ENCODE peak calls at places on chromosomes 11 and 22, in five cellular contexts. O is heart right ventricle, S is PC-3, V is lower lobe of right lung, I is BE2C. A is an unnamed sample.

GRCh38 chr22:42604403-42604802 is 10.3 kb downstream of the POLDIP3 start:
- DNase-seq in O (no peak), S (no peak), V (no peak), I (no peak), A (no peak)

GRCh38 chr11:30938801-30939200 is 352.6 kb upstream of the MPPED2 start:
- DNase-seq in O (no peak), S (no peak), V (no peak), I (no peak), A (no peak)

GRCh38 chr22:29231971-29232959 is 26.6 kb downstream of the EMID1 start:
- DNase-seq in O (peak; percentile 59), S (no peak), V (no peak), I (no peak), A (no peak)

GRCh38 chr11:126585388-126586302 is 230.2 kb downstream of the ST3GAL4 start:
- DNase-seq in O (peak; percentile 84), S (peak; percentile 93), V (no peak), I (peak; percentile 69), A (peak; percentile 90)

GRCh38 chr22:49062155-49063039 is 765.3 kb downstream of the BRD1 start:
- DNase-seq in O (no peak), S (no peak), V (no peak), I (no peak), A (no peak)

GRCh38 chr22:37784829-37785495 is 22.8 kb upstream of the GCAT start:
- DNase-seq in O (no peak), S (peak; percentile 66), V (peak; percentile 68), I (no peak), A (no peak)

GRCh38 chr22:38432264-38432663 is 22.7 kb downstream of the KCNJ4 start:
- DNase-seq in O (no peak), S (no peak), V (no peak), I (no peak), A (no peak)

GRCh38 chr22:47287516-47287915 is 525.1 kb downstream of the TBC1D22A start:
- DNase-seq in O (no peak), S (no peak), V (no peak), I (no peak), A (no peak)

GRCh38 chr11:33742249-33742851 is 6.1 kb upstream of the CD59 start:
- DNase-seq in O (no peak), S (peak; percentile 60), V (no peak), I (no peak), A (no peak)

GRCh38 chr11:115944596-115944995 is 440.4 kb upstream of the CADM1 start:
- DNase-seq in O (no peak), S (no peak), V (no peak), I (peak; percentile 39), A (no peak)

GRCh38 chr11:99176430-99176829 is 155.7 kb downstream of the CNTN5 start:
- DNase-seq in O (no peak), S (no peak), V (no peak), I (no peak), A (no peak)

GRCh38 chr22:28771195-28771791 is 1.2 kb upstream of the CCDC117 start:
- DNase-seq in O (no peak), S (no peak), V (no peak), I (no peak), A (no peak)

GRCh38 chr22:23225724-23226496 is 45.6 kb downstream of the BCR start:
- DNase-seq in O (peak; percentile 49), S (peak; percentile 82), V (peak; percentile 77), I (no peak), A (no peak)

GRCh38 chr11:105179542-105180278 is 40.1 kb upstream of the CARD18 start:
- DNase-seq in O (no peak), S (peak; percentile 44), V (no peak), I (no peak), A (no peak)

GRCh38 chr11:100972046-100972445 is 157.6 kb downstream of the PGR start:
- DNase-seq in O (no peak), S (no peak), V (no peak), I (no peak), A (peak; percentile 21)

GRCh38 chr11:79113099-79113498 is 327.7 kb downstream of the TENM4 start:
- DNase-seq in O (no peak), S (no peak), V (no peak), I (no peak), A (no peak)

GRCh38 chr11:11842426-11843008 is 745 bp downstream of the USP47 start:
- DNase-seq in O (peak; percentile 54), S (peak; percentile 66), V (peak; percentile 71), I (peak; percentile 36), A (no peak)

GRCh38 chr11:14480716-14481115 is 18.9 kb downstream of the COPB1 start:
- DNase-seq in O (no peak), S (no peak), V (no peak), I (no peak), A (no peak)

GRCh38 chr22:20106205-20106848 is 9.6 kb upstream of the RANBP1 start:
- DNase-seq in O (no peak), S (no peak), V (peak; percentile 27), I (no peak), A (no peak)

GRCh38 chr22:20106849-20107237 is 9.1 kb upstream of the RANBP1 start:
- DNase-seq in O (no peak), S (no peak), V (peak; percentile 30), I (no peak), A (no peak)

GRCh38 chr22:20107951-20108756 is 7.8 kb upstream of the RANBP1 start:
- DNase-seq in O (no peak), S (no peak), V (peak; percentile 38), I (no peak), A (no peak)

GRCh38 chr22:20107471-20107901 is 8.4 kb upstream of the RANBP1 start:
- DNase-seq in O (no peak), S (no peak), V (peak; percentile 22), I (no peak), A (no peak)

GRCh38 chr22:20105456-20106204 is 10.3 kb upstream of the RANBP1 start:
- DNase-seq in O (no peak), S (no peak), V (peak; percentile 31), I (no peak), A (no peak)
- H3K4me3 ChIP-seq in O (no peak overlapping the region), S (no peak overlapping the region), V (no peak overlapping the region), I (no peak overlapping the region), A (no peak overlapping the region)

GRCh38 chr11:108985611-108986279 is 320.9 kb downstream of the DDX10 start:
- DNase-seq in O (no peak), S (peak; percentile 48), V (no peak), I (no peak), A (peak; percentile 33)
- H3K27me3 ChIP-seq in O (no peaks in the 10 kb centered on the region), S (no peaks in the 10 kb centered on the region), V (no peaks in the 10 kb centered on the region), I (no peaks in the 10 kb centered on the region), A (no peaks in the 10 kb centered on the region)

GRCh38 chr11:130427049-130427388 is 1.4 kb downstream of the ADAMTS8 start:
- DNase-seq in O (no peak), S (no peak), V (no peak), I (no peak), A (no peak)

GRCh38 chr11:130427581-130428211 is 713 bp downstream of the ADAMTS8 start:
- DNase-seq in O (no peak), S (no peak), V (peak; percentile 42), I (no peak), A (no peak)

GRCh38 chr11:130429983-130430382 is 1.6 kb upstream of the ADAMTS8 start:
- DNase-seq in O (no peak), S (no peak), V (no peak), I (no peak), A (no peak)

GRCh38 chr11:130428271-130428670 is at the start of gene ADAMTS8:
- DNase-seq in O (no peak), S (no peak), V (no peak), I (no peak), A (no peak)

GRCh38 chr11:130428692-130429681 is 578 bp upstream of the ADAMTS8 start:
- DNase-seq in O (no peak), S (no peak), V (no peak), I (no peak), A (no peak)
- TF ChIP-seq CTCF in O (no peak), S (peak; percentile 51), V (no peak), I (no peak), A (no peak)

GRCh38 chr11:65498727-65498976 is 193 bp upstream of the MALAT1 start:
- DNase-seq in O (no peak), S (no peak), V (no peak), I (no peak), A (no peak)
- H3K4me3 ChIP-seq in O (peak overlapping the region; percentile 88), S (peak overlapping the region; percentile 95), V (peak overlapping the region; percentile 71), I (peak overlapping the region; percentile 96), A (peak overlapping the region; percentile 97)

DNA sequence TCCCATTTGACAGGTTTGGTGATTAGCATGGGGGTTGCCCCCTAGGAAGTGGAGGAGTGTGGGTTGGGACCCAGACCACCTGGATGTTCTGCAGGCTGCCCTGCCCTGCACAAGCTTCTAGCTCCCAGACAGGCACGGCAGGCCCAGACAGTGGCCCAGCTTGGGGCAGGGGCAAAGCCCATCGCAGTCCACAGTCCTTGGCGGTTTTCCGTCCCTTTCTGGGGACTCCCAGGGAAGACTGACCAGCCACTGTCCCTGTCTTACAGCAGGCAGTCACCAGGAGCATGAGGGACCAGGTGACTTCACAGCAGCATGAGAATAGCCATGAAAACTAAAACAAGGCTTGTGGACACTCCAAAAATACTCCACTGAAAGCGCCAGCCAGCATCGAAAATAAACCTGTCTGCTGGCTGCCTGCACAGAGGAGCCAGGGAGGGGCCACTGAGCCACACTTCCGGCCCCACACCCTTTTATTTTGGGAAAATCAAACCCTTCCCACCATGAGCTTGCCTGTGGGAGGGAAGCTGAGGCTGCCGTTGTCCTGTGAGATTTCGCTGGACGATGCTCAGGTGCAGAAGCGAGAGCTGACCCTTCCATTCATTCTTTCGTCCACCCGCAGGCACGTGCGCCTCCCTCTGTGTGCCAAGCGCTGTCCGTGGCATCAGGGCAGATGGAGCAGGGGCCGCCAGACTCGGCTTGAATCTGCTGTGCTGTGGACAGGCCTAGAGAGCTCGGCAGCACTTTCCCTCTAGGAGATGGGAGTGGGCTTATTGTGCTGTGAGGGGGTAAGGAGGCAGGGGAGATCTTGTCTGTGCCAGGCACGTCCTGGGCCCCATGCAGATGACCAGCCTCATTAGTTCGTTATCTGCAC is 28.0 kb downstream of the FADD start:
- DNase-seq in O (no peak), S (no peak), V (no peak), I (no peak), A (no peak)
- H3K27me3 ChIP-seq in O (no peaks in the 10 kb centered on the region), S (no peaks in the 10 kb centered on the region), V (no peaks in the 10 kb centered on the region), I (no peaks in the 10 kb centered on the region), A (peaks cover 13% of the 10 kb centered on the region)

GRCh38 chr11:113871331-113871730 is 4.0 kb downstream of the USP28 start:
- DNase-seq in O (no peak), S (no peak), V (no peak), I (no peak), A (no peak)
- TF ChIP-seq CTCF in O (no peak), S (no peak), V (no peak), I (no peak), A (no peak)

DNA sequence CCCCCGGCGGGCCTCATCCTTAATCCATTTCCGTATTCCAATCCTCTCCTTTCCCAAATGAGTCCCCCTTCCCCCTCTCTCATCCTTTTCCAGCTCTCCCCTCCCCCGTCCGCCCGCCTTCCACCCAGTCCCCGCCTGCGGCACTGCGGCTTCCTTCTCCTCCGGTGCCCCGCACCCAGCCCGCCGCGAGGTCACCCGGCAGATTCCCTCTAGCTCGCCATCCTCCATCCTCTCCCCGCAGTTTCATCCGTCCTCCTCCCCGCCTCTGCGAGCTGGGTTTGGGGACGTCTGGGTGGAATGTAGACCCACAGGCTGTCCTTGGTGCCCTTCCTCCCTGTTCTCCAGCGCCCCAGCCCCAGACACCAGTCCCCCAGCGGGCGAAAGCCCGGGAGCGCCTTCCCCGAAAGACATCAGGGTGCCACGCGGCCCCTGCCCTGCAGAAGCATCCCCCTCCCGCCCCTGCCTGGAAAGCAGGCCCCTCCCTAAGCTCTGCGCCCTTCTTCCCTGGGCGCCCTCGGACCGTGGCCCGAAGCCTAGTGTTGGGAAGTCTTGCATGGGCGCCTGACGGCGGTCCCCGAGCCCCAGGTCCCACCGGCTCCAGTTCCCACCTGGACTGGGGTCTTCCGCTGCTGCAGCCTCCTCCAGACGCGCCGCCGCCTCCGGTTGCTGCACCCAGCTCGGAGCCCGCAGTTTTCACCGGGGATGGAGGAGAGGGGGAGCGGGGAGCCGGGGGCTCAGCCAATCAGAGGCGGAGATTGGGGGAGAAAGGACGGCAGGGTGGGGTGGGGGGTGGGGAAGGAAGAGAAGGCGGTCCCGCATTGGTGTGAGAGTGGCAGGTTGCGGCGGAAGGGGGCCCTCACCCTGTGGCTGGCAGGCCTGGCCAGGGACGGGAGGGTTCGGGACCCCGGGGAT is at the start of gene THY1:
- DNase-seq in O (peak; percentile 30), S (no peak), V (no peak), I (peak; percentile 84), A (no peak)
- H3K4me3 ChIP-seq in O (peak within 1 kb of the TSS; percentile 30), S (peak within 1 kb of the TSS; percentile 41), V (peak within 1 kb of the TSS; percentile 41), I (peak within 1 kb of the TSS; percentile 81), A (peak within 1 kb of the TSS; percentile 89)